ENCODE peak calls at places on chromosomes 13 and 19, in five cellular contexts. C is NCI-H1105; T is pancreas; V is NCI-H2171 treated with DMSO at 0.1 percent for 48 hours; W is central memory CD4-positive, alpha-beta T cell. D is an unnamed sample.

GRCh38 chr13:43432948-43433347 is 353.8 kb downstream of the ENOX1 start:
- DNase-seq in C (no peak), T (no peak), V (no peak), W (no peak), D (no peak)

GRCh38 chr19:50889638-50890037 is 16.4 kb downstream of the KLK2 start:
- DNase-seq in C (no peak), T (no peak), V (no peak), W (no peak), D (no peak)

GRCh38 chr19:30011051-30011578 is 69.1 kb downstream of the URI1 start:
- DNase-seq in C (no peak), T (no peak), V (no peak), W (no peak), D (no peak)

GRCh38 chr19:49106648-49107135 is 7.5 kb upstream of the LIN7B start:
- DNase-seq in C (peak; percentile 20), T (peak; percentile 58), V (peak; percentile 28), W (peak; percentile 54), D (no peak)

GRCh38 chr19:44640518-44640917 is 3.2 kb upstream of the PVR start:
- DNase-seq in C (no peak), T (no peak), V (no peak), W (no peak), D (no peak)

GRCh38 chr13:64127192-64127591 is 2711.5 kb upstream of the PCDH20 start:
- DNase-seq in C (no peak), T (no peak), V (no peak), W (no peak), D (no peak)

GRCh38 chr19:30373593-30373992 is 1.4 kb downstream of the ZNF536 start:
- DNase-seq in C (no peak), T (no peak), V (no peak), W (no peak), D (no peak)

GRCh38 chr13:113547248-113547971 is 37.1 kb upstream of the TFDP1 start:
- DNase-seq in C (no peak), T (no peak), V (no peak), W (no peak), D (no peak)

GRCh38 chr13:49472186-49472585 is 23.6 kb upstream of the PHF11 start:
- DNase-seq in C (no peak), T (no peak), V (no peak), W (no peak), D (no peak)

GRCh38 chr13:110310541-110311491 is 3.7 kb downstream of the COL4A2 start:
- DNase-seq in C (no peak), T (no peak), V (no peak), W (no peak), D (no peak)

GRCh38 chr13:95447766-95448165 is 104.8 kb upstream of the CLDN10 start:
- DNase-seq in C (no peak), T (no peak), V (no peak), W (no peak), D (no peak)

GRCh38 chr13:20080377-20081164 is 80.3 kb downstream of the GJA3 start:
- DNase-seq in C (no peak), T (no peak), V (no peak), W (no peak), D (no peak)

GRCh38 chr19:36113895-36114762 is 546 bp downstream of the POLR2I start:
- DNase-seq in C (peak; percentile 34), T (peak; percentile 46), V (no peak), W (peak; percentile 20), D (no peak)

GRCh38 chr13:30796833-30797601 is 61.7 kb downstream of the ALOX5AP start:
- DNase-seq in C (peak; percentile 8), T (no peak), V (peak; percentile 70), W (no peak), D (no peak)

GRCh38 chr19:41064974-41065569 is 23.2 kb upstream of the CYP2A13 start:
- DNase-seq in C (no peak), T (no peak), V (no peak), W (no peak), D (no peak)

GRCh38 chr19:9306443-9306842 is 3.2 kb downstream of the ZNF699 start:
- DNase-seq in C (no peak), T (no peak), V (no peak), W (no peak), D (no peak)

GRCh38 chr13:98279473-98280175 is 102.6 kb upstream of the RNF113B start:
- DNase-seq in C (no peak), T (no peak), V (peak; percentile 83), W (peak; percentile 3), D (no peak)

GRCh38 chr13:43374621-43375020 is 351.2 kb downstream of the DNAJC15 start:
- DNase-seq in C (no peak), T (no peak), V (no peak), W (no peak), D (no peak)

GRCh38 chr13:111153977-111154332 is 38.8 kb downstream of the ARHGEF7 start:
- DNase-seq in C (peak; percentile 38), T (no peak), V (peak; percentile 37), W (no peak), D (peak; percentile 53)

GRCh38 chr19:51422053-51422448 is 4.6 kb upstream of the SIGLEC10 start:
- DNase-seq in C (no peak), T (peak; percentile 82), V (no peak), W (peak; percentile 63), D (peak; percentile 71)

GRCh38 chr13:69213331-69213850 is 894.2 kb upstream of the ATXN8OS start:
- DNase-seq in C (no peak), T (no peak), V (no peak), W (no peak), D (no peak)

GRCh38 chr13:83215627-83216026 is 666.6 kb downstream of the SLITRK1 start:
- DNase-seq in C (no peak), T (no peak), V (no peak), W (no peak), D (no peak)

D was measured in left colon.